ENCODE peak calls at places on chromosomes 7 and 10, in ten cellular contexts. A is left cardiac atrium; K is kidney; P is posterior cingulate gyrus; Z is Right ventricle myocardium superior; H is Ammon's horn; G is nephron progenitor cell; B is stimulated activated CD8-positive, alpha-beta memory T cell treated with anti-CD3 and anti-CD28 coated beads, Interleukin-4, amount 100 ng/mL, for 24 hours; M is NCI-H1092; N is glutamatergic neuron. O is an unnamed sample.

GRCh38 chr7:70325509-70326101 is 727.3 kb downstream of the AUTS2 start:
- DNase-seq in K (no peak), H (peak; percentile 61), G (no peak), M (no peak), B (no peak), N (peak; percentile 42), Z (no peak), P (peak; percentile 20), A (no peak), O (no peak)

GRCh38 chr7:77736991-77737390 is 40.7 kb downstream of the RSBN1L start:
- DNase-seq in K (no peak), H (no peak), G (no peak), M (no peak), B (no peak), Z (no peak), A (no peak), P (no peak), N (no peak), O (no peak)

GRCh38 chr7:112421666-112422486 is 28.4 kb upstream of the IFRD1 start:
- DNase-seq in P (no peak), N (no peak), H (no peak), G (no peak), K (no peak), Z (no peak), M (no peak), A (no peak), B (no peak), O (peak; percentile 23)

GRCh38 chr10:18164771-18165361 is 24.6 kb downstream of the CACNB2 start:
- DNase-seq in H (no peak), M (no peak), K (no peak), P (no peak), N (no peak), A (no peak), B (no peak), Z (no peak), G (no peak), O (no peak)

GRCh38 chr10:12073526-12073925 is 4.8 kb downstream of the DHTKD1 start:
- DNase-seq in Z (no peak), A (no peak), H (peak; percentile 23), M (no peak), G (no peak), K (no peak), P (no peak), N (no peak), B (no peak), O (no peak)

GRCh38 chr7:139094596-139094995 is 14.9 kb downstream of the ZC3HAV1 start:
- DNase-seq in M (no peak), P (no peak), A (no peak), H (no peak), K (no peak), N (no peak), B (no peak), G (no peak), Z (no peak), O (no peak)

GRCh38 chr10:52215745-52216361 is 98.2 kb upstream of the DKK1 start:
- DNase-seq in Z (no peak), K (no peak), A (no peak), M (no peak), N (no peak), P (peak; percentile 27), B (no peak), G (peak; percentile 48), H (peak; percentile 88), O (peak; percentile 50)

GRCh38 chr7:15801565-15801964 is 115.1 kb upstream of the MEOX2 start:
- DNase-seq in N (no peak), P (no peak), G (no peak), H (no peak), Z (no peak), B (no peak), M (no peak), K (no peak), A (peak; percentile 21), O (no peak)

GRCh38 chr7:4037877-4038276 is 644.2 kb upstream of the FOXK1 start:
- DNase-seq in P (no peak), Z (no peak), N (no peak), M (no peak), K (no peak), G (no peak), A (no peak), H (no peak), B (no peak), O (no peak)

GRCh38 chr7:135936497-135937217 is 40.5 kb downstream of the MTPN start:
- DNase-seq in B (no peak), A (no peak), P (no peak), G (no peak), N (no peak), M (no peak), H (no peak), Z (no peak), K (no peak), O (no peak)

GRCh38 chr10:58362026-58362799 is 23.0 kb upstream of the TFAM start:
- DNase-seq in Z (no peak), P (no peak), N (no peak), B (no peak), K (no peak), G (no peak), A (no peak), H (no peak), M (no peak), O (no peak)

GRCh38 chr10:34504534-34504933 is 310.6 kb downstream of the PARD3 start:
- DNase-seq in Z (no peak), G (no peak), B (no peak), M (peak; percentile 6), P (no peak), N (no peak), A (no peak), H (no peak), K (no peak), O (no peak)

GRCh38 chr10:85618841-85619240 is 747.8 kb downstream of the GRID1 start:
- DNase-seq in P (no peak), M (no peak), H (no peak), K (no peak), Z (no peak), A (no peak), G (no peak), B (no peak), N (no peak), O (no peak)

GRCh38 chr10:131924982-131925649 is 24.3 kb downstream of the PPP2R2D start:
- DNase-seq in A (no peak), K (no peak), Z (no peak), N (no peak), M (no peak), P (no peak), G (no peak), B (no peak), H (no peak), O (no peak)

GRCh38 chr10:115026041-115026779 is 67.0 kb upstream of the ATRNL1 start:
- DNase-seq in K (no peak), N (no peak), G (peak; percentile 8), H (peak; percentile 60), A (no peak), P (peak; percentile 25), M (peak; percentile 34), Z (no peak), B (no peak), O (no peak)

GRCh38 chr10:6310977-6311376 is 108.2 kb downstream of the PFKFB3 start:
- DNase-seq in H (no peak), G (no peak), B (no peak), P (no peak), M (no peak), K (no peak), N (no peak), A (no peak), Z (no peak), O (no peak)

GRCh38 chr10:636769-637168 is 52.7 kb downstream of the DIP2C start:
- DNase-seq in Z (no peak), P (no peak), M (no peak), H (no peak), G (no peak), B (no peak), K (no peak), A (no peak), N (no peak), O (no peak)

GRCh38 chr7:149856-150636 is 42.3 kb upstream of the FAM20C start:
- DNase-seq in N (peak; percentile 58), G (peak; percentile 39), H (peak; percentile 57), M (peak; percentile 26), B (peak; percentile 11), K (peak; percentile 91), Z (peak; percentile 72), A (peak; percentile 49), P (peak; percentile 30), O (no peak)